ENCODE peak calls at places on chromosomes 1 and 21, in six cellular contexts. G, P, A, T, M and L are unnamed samples.

GRCh38 chr1:235601087-235601486 is 48.5 kb downstream of the GNG4 start:
- DNase-seq in G (no peak), P (no peak), T (peak; percentile 85), A (no peak), M (no peak), L (no peak)

GRCh38 chr1:84969489-84970250 is 27.2 kb downstream of the MCOLN2 start:
- DNase-seq in A (no peak), T (no peak), M (no peak), P (no peak), G (no peak), L (no peak)

GRCh38 chr1:8061210-8061609 is 35.1 kb upstream of the ERRFI1 start:
- DNase-seq in P (no peak), G (peak; percentile 94), T (no peak), A (no peak), M (peak; percentile 63), L (no peak)

GRCh38 chr1:55898191-55898590 is 681.2 kb downstream of the PLPP3 start:
- DNase-seq in P (no peak), T (no peak), A (no peak), G (no peak), M (no peak), L (no peak)

GRCh38 chr1:18948913-18949688 is 7.4 kb downstream of the IFFO2 start:
- DNase-seq in T (peak; percentile 24), P (no peak), M (no peak), A (no peak), G (no peak), L (no peak)

GRCh38 chr1:39886757-39887231 is 3.5 kb upstream of the TRIT1 start:
- DNase-seq in G (no peak), T (peak; percentile 53), P (peak; percentile 66), A (no peak), M (no peak), L (no peak)

GRCh38 chr1:109718495-109718894 is 6.4 kb downstream of the GSTM5 start:
- DNase-seq in T (no peak), P (peak; percentile 36), M (no peak), A (no peak), G (no peak), L (no peak)

GRCh38 chr1:56533197-56533596 is 46.2 kb downstream of the PLPP3 start:
- DNase-seq in P (no peak), M (no peak), G (no peak), A (no peak), T (no peak), L (no peak)

GRCh38 chr21:36914244-36915013 is 52.0 kb downstream of the HLCS start:
- DNase-seq in T (peak; percentile 30), A (no peak), P (no peak), G (no peak), M (no peak), L (no peak)

GRCh38 chr1:21901986-21902377 is 35.1 kb downstream of the HSPG2 start:
- DNase-seq in A (no peak), M (no peak), T (no peak), P (no peak), G (no peak), L (no peak)

GRCh38 chr1:108050911-108051624 is 86.1 kb upstream of the VAV3 start:
- DNase-seq in T (peak; percentile 44), P (no peak), M (no peak), A (no peak), G (no peak), L (no peak)

GRCh38 chr1:112544753-112545152 is 36.0 kb downstream of the WNT2B start:
- DNase-seq in T (no peak), A (no peak), P (no peak), G (no peak), M (no peak), L (no peak)

GRCh38 chr21:45584786-45585185 is 42.5 kb upstream of the SLC19A1 start:
- DNase-seq in G (no peak), T (no peak), M (peak; percentile 28), P (no peak), A (no peak), L (no peak)

GRCh38 chr1:7267493-7267892 is 482.2 kb downstream of the CAMTA1 start:
- DNase-seq in P (no peak), M (no peak), A (no peak), T (no peak), G (no peak), L (no peak)

GRCh38 chr1:185483647-185484450 is 166.8 kb upstream of the IVNS1ABP start:
- DNase-seq in M (peak; percentile 37), A (no peak), T (peak; percentile 6), P (no peak), G (no peak), L (no peak)

GRCh38 chr1:229846351-229846750 is 220.3 kb downstream of the URB2 start:
- DNase-seq in G (no peak), T (no peak), M (no peak), P (no peak), A (no peak), L (no peak)

GRCh38 chr1:244218220-244218619 is 167.1 kb downstream of the ZBTB18 start:
- DNase-seq in A (no peak), G (no peak), P (no peak), M (no peak), T (no peak), L (no peak)

GRCh38 chr21:33655591-33656221 is 13.4 kb downstream of the ITSN1 start:
- DNase-seq in A (no peak), M (peak; percentile 60), P (no peak), T (peak; percentile 73), G (peak; percentile 91), L (no peak)

GRCh38 chr1:51928896-51929295 is 50.4 kb upstream of the NRDC start:
- DNase-seq in P (no peak), A (no peak), T (no peak), G (no peak), M (no peak), L (no peak)

GRCh38 chr1:109980324-109981127 is 4.0 kb upstream of the AHCYL1 start:
- DNase-seq in G (peak; percentile 38), M (peak; percentile 44), P (peak; percentile 30), A (no peak), T (peak; percentile 69), L (peak; percentile 49)

GRCh38 chr21:36179145-36179544 is 22.5 kb downstream of the DOP1B start:
- DNase-seq in M (no peak), P (no peak), A (no peak), G (no peak), T (no peak), L (no peak)

GRCh38 chr21:41207401-41208388 is 39.7 kb downstream of the BACE2 start:
- DNase-seq in P (no peak), A (no peak), M (no peak), T (no peak), G (no peak), L (peak; percentile 70)

GRCh38 chr1:218646288-218646687 is 301.2 kb downstream of the TGFB2 start:
- DNase-seq in T (no peak), G (no peak), A (no peak), P (no peak), M (no peak), L (no peak)

GRCh38 chr1:150017206-150017750 is 6.8 kb upstream of the OTUD7B start:
- DNase-seq in G (no peak), A (peak; percentile 39), T (peak; percentile 79), M (peak; percentile 86), P (no peak), L (no peak)

GRCh38 chr1:181531951-181532640 is 48.8 kb downstream of the CACNA1E start:
- DNase-seq in P (no peak), T (no peak), G (no peak), A (no peak), M (no peak), L (no peak)

GRCh38 chr1:53602376-53602775 is 136.6 kb downstream of the GLIS1 start:
- DNase-seq in T (no peak), M (no peak), A (no peak), P (no peak), G (no peak), L (no peak)

GRCh38 chr1:239361403-239361802 is 25.0 kb upstream of the CHRM3 start:
- DNase-seq in P (peak; percentile 6), A (no peak), T (no peak), M (no peak), G (peak; percentile 20), L (no peak)

GRCh38 chr1:17420361-17420760 is 19.1 kb downstream of the RCC2 start:
- DNase-seq in G (no peak), M (no peak), A (no peak), P (no peak), T (no peak), L (no peak)

GRCh38 chr1:17419626-17420328 is 19.7 kb downstream of the RCC2 start:
- DNase-seq in M (peak; percentile 66), T (peak; percentile 93), A (peak; percentile 67), P (peak; percentile 93), G (no peak), L (no peak)

GRCh38 chr1:17414022-17414421 is 25.5 kb downstream of the RCC2 start:
- DNase-seq in T (no peak), G (no peak), M (no peak), A (no peak), P (no peak), L (no peak)

GRCh38 chr1:17412093-17412870 is 27.2 kb downstream of the RCC2 start:
- DNase-seq in M (peak; percentile 65), A (no peak), T (no peak), P (no peak), G (no peak), L (peak; percentile 68)

GRCh38 chr1:17416389-17416788 is 23.1 kb downstream of the RCC2 start:
- DNase-seq in A (no peak), T (no peak), G (no peak), P (no peak), M (no peak), L (no peak)
- TF ChIP-seq POLR2AphosphoS5 in A (peak; percentile 77), T (no peak), G (no peak), P (no peak), M (no peak), L (no peak)

GRCh38 chr1:151401125-151401788 is 1.9 kb downstream of the PSMB4 start:
- DNase-seq in A (no peak), P (no peak), G (no peak), M (no peak), T (no peak), L (no peak)
- TF ChIP-seq POLR2AphosphoS5 in A (no peak), P (peak; percentile 20), G (peak; percentile 20), M (no peak), T (no peak), L (no peak)

DNA sequence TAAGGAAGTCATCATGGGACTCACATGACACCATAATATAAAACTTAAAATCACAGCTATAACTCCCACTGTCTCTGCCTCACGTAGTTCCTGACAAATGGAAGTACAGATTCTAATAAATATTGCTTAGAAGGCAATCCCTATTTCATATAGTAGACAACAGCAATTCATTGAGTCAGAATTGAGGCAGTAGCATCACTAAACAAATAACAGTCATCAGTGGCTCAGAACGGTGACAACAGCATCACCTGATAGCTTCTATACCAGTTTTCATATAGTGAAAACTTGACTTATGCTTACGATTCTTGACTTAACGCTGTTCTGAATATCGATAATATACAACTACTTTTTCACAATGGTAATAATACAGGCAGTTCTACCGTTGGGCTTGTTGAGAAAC is 12.0 kb downstream of the TARBP1 start:
- DNase-seq in G (no peak), T (no peak), P (no peak), M (no peak), A (no peak), L (no peak)
- TF ChIP-seq POLR2AphosphoS5 in G (no peak), T (no peak), P (no peak), M (no peak), A (no peak), L (no peak)

DNA sequence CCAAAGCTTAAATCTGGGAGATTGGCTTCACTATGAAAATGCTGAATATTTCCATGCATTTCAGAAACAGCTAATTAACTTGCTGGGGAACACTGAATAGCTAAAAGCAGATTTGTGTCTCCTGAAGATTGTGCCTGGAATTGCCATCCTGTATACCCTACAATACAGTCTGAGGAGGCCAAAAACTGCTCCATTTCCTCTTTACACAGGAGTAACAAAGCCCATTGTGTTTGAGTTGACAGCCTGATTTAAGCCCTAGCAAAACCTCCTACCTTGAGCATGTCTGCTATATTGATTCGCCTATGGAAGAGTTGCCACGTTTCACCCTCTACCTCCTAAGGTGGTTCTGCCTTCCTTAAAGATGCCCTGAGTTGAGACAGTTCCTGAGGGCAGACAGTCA is 1.5 kb upstream of the PIK3R3 start:
- DNase-seq in P (no peak), G (no peak), M (no peak), A (no peak), T (no peak), L (no peak)
- TF ChIP-seq POLR2AphosphoS5 in P (no peak), G (no peak), M (no peak), A (no peak), T (no peak), L (no peak)